ENCODE peak calls at places on chromosomes 7 and 10, in six cellular contexts. E is NCI-H748 treated with DMSO at 0.1 percent for 48 hours, B is NCI-H774, Z is Calu3, K is GM12892, V is cerebellum. A is an unnamed sample.

GRCh38 chr10:24382045-24382444 is 173.1 kb downstream of the KIAA1217 start:
- DNase-seq in B (no peak), Z (no peak), E (no peak), V (no peak), K (no peak), A (no peak)

GRCh38 chr10:88221616-88222015 is 358.2 kb downstream of the PTEN start:
- DNase-seq in V (no peak), B (no peak), Z (no peak), K (no peak), E (no peak), A (no peak)

GRCh38 chr10:111004016-111004415 is 72.8 kb upstream of the ADRA2A start:
- DNase-seq in V (no peak), B (no peak), K (no peak), E (no peak), Z (no peak), A (no peak)

GRCh38 chr7:85025312-85025756 is 161.5 kb downstream of the SEMA3D start:
- DNase-seq in B (no peak), Z (no peak), K (no peak), V (no peak), E (no peak), A (peak)

GRCh38 chr10:73998623-73999622 is 1.0 kb downstream of the VCL start:
- DNase-seq in B (no peak), E (no peak), Z (peak), V (peak), K (no peak), A (peak)

GRCh38 chr7:26369519-26370385 is 78.1 kb downstream of the SNX10 start:
- DNase-seq in K (no peak), Z (peak), E (peak), V (peak), B (peak), A (peak)

GRCh38 chr10:123149568-123150228 is 1.8 kb downstream of the HMX2 start:
- DNase-seq in Z (no peak), K (no peak), V (no peak), E (no peak), B (no peak), A (no peak)

GRCh38 chr10:122301055-122301810 is 30.1 kb downstream of the BTBD16 start:
- DNase-seq in Z (no peak), E (no peak), V (no peak), K (no peak), B (no peak), A (no peak)

GRCh38 chr7:152527610-152528032 is 91.8 kb upstream of the KMT2C start:
- DNase-seq in V (no peak), B (no peak), Z (no peak), E (no peak), K (no peak), A (no peak)

GRCh38 chr7:155211761-155212160 is 85.9 kb upstream of the INSIG1 start:
- DNase-seq in V (no peak), Z (no peak), B (no peak), K (no peak), E (no peak), A (no peak)

GRCh38 chr7:46205478-46205877 is 284.4 kb upstream of the IGFBP3 start:
- DNase-seq in Z (peak), K (no peak), B (no peak), V (no peak), E (no peak), A (no peak)

GRCh38 chr10:92826061-92826460 is 22.3 kb upstream of the EXOC6 start:
- DNase-seq in Z (no peak), E (no peak), B (no peak), V (no peak), K (no peak), A (no peak)

GRCh38 chr7:137874390-137874789 is 27.6 kb upstream of the DGKI start:
- DNase-seq in V (peak), Z (no peak), K (no peak), B (no peak), E (no peak), A (no peak)

GRCh38 chr7:140238778-140239652 is 62.2 kb upstream of the KDM7A start:
- DNase-seq in B (peak), K (no peak), V (no peak), Z (peak), E (peak), A (peak)

GRCh38 chr7:139358541-139359365 is 941 bp upstream of the LUC7L2 start:
- DNase-seq in V (no peak), E (peak), K (peak), Z (peak), B (peak), A (peak)

GRCh38 chr10:99926925-99927718 is 82.6 kb downstream of the DNMBP start:
- DNase-seq in B (no peak), E (no peak), V (no peak), Z (peak), K (no peak), A (no peak)

GRCh38 chr7:89776980-89777379 is 377.3 kb upstream of the STEAP1 start:
- DNase-seq in E (no peak), K (no peak), B (no peak), Z (no peak), V (no peak), A (no peak)

GRCh38 chr7:1100886-1101579 is 13.1 kb downstream of the GPER1 start:
- DNase-seq in B (no peak), K (no peak), E (no peak), V (no peak), Z (no peak), A (no peak)

GRCh38 chr10:59006511-59007306 is 169.7 kb upstream of the PHYHIPL start:
- DNase-seq in V (no peak), E (no peak), K (peak), Z (peak), B (no peak), A (no peak)

A was measured in NCI-H2081.